ENCODE peak calls at places on chromosomes 1 and 21, in five cellular contexts. G is mammary epithelial cell; S is SK-N-MC; C is CD8-positive, alpha-beta T cell; P is GM23338. K is an unnamed sample.

GRCh38 chr1:239999170-239999569 is 92.5 kb upstream of the FMN2 start:
- DNase-seq in G (no peak), S (no peak), C (no peak), P (no peak), K (no peak)

GRCh38 chr1:180271640-180272255 is 41.7 kb downstream of the LHX4 start:
- DNase-seq in G (no peak), S (no peak), C (no peak), P (no peak), K (no peak)

GRCh38 chr1:1426496-1426960 is 5.5 kb upstream of the ANKRD65 start:
- DNase-seq in G (no peak), S (no peak), C (no peak), P (no peak), K (no peak)

GRCh38 chr1:161738627-161739287 is 10.8 kb upstream of the DUSP12 start:
- DNase-seq in G (peak; percentile 74), S (no peak), C (peak; percentile 49), P (peak; percentile 79), K (no peak)

GRCh38 chr1:39110325-39110851 is 84.2 kb downstream of the NDUFS5 start:
- DNase-seq in G (peak; percentile 80), S (no peak), C (no peak), P (no peak), K (no peak)

GRCh38 chr1:1066403-1067283 is 7.5 kb downstream of the RNF223 start:
- DNase-seq in G (no peak), S (no peak), C (peak; percentile 52), P (no peak), K (no peak)

GRCh38 chr1:243547906-243548305 is 292.1 kb downstream of the SDCCAG8 start:
- DNase-seq in G (no peak), S (no peak), C (no peak), P (no peak), K (no peak)

GRCh38 chr21:36915014-36915700 is 51.3 kb downstream of the HLCS start:
- DNase-seq in G (no peak), S (no peak), C (no peak), P (no peak), K (no peak)

GRCh38 chr1:206962269-206962668 is 8.0 kb downstream of the FCAMR start:
- DNase-seq in G (no peak), S (no peak), C (no peak), P (no peak), K (no peak)

GRCh38 chr21:16587671-16588379 is 858.0 kb downstream of the USP25 start:
- DNase-seq in G (peak; percentile 70), S (no peak), C (no peak), P (peak; percentile 20), K (no peak)

GRCh38 chr1:52139817-52140540 is 1.9 kb upstream of the ZFYVE9 start:
- DNase-seq in G (peak; percentile 92), S (no peak), C (peak; percentile 10), P (no peak), K (no peak)

GRCh38 chr1:165841582-165842362 is 14.4 kb downstream of the UCK2 start:
- DNase-seq in G (peak; percentile 31), S (no peak), C (no peak), P (no peak), K (no peak)
- H3K4me3 ChIP-seq in G (no peak overlapping the region), S (no peak overlapping the region), C (no peak overlapping the region), P (no peak overlapping the region), K (no peak overlapping the region)

DNA sequence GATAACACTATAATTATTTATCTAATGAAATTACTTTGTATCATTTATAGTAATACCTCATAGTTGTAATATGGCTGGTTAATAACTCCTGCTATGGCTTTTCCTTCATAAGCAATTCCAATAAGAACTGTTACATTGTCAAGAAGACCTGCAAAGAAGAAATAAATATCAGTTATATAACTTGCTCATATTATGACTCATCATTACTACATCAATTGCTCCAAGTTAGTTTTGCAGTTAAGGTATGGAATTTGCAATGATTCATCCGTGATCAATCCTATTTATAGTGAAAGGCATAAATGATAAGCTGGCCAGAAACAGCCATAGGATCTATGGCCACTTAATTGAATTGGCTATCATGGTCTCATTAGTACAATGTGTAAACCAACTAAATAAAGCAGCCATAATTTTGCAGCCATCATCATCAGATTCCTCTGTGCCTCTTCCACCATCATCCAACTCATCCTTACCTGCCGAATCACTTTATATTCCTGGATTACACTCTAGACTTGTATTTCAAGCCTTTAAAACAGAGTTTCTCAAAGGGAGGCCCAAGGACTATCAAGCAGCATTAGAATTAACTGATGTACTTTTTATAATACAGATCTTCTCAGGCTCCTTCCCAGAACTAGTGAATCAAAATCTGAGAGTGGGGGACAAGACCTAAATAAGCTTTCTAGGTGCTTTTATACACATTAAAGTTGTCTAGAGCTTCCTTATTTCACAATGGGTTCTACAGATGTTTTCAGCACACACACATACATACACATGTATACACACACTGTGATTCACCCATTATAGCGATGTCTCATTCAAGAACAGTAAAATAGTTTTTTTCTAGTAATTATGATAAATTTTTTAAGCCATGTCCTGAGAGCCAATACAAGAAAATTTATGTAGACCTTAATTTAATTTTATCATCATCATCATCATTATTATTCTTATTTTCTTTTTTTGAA is 21.2 kb upstream of the EPRS1 start:
- DNase-seq in G (peak; percentile 41), S (no peak), C (no peak), P (no peak), K (no peak)
- H3K27ac ChIP-seq in G (no peak overlapping the region), S (no peak overlapping the region), C (no peak overlapping the region), P (no peak overlapping the region), K (no peak overlapping the region)

DNA sequence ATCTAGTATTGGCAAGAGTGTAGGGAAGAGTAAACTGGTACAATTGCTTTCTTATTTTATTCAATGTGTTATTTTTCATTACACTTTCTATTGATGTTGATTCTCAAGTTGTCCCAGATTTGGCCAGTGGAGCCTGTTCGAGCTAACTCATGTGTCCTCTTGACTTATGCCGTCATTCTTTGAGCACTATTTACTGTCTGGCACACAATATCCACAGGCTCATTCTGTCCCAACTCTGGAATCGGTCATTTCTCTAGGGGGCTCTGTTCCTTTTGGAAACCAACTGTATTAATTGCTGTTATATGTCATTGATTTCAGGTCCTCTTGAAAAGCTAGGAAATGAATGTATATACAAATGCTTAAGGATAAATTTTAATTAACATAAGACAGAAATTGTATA is 22.4 kb upstream of the SFPQ start:
- DNase-seq in G (no peak), S (no peak), C (no peak), P (no peak), K (no peak)
- H3K4me3 ChIP-seq in G (no peak overlapping the region), S (no peak overlapping the region), C (no peak overlapping the region), P (no peak overlapping the region), K (no peak overlapping the region)

GRCh38 chr21:35258521-35258920 is 209.4 kb upstream of the RUNX1 start:
- DNase-seq in G (no peak), S (no peak), C (no peak), P (no peak), K (no peak)

GRCh38 chr21:35259452-35259851 is 210.3 kb upstream of the RUNX1 start:
- DNase-seq in G (no peak), S (no peak), C (no peak), P (no peak), K (no peak)

GRCh38 chr21:35254752-35255138 is 205.6 kb upstream of the RUNX1 start:
- DNase-seq in G (no peak), S (no peak), C (no peak), P (no peak), K (no peak)

GRCh38 chr21:35256468-35256988 is 207.4 kb upstream of the RUNX1 start:
- DNase-seq in G (peak; percentile 99), S (no peak), C (no peak), P (no peak), K (no peak)

GRCh38 chr21:35257413-35257812 is 208.3 kb upstream of the RUNX1 start:
- DNase-seq in G (peak; percentile 95), S (no peak), C (no peak), P (no peak), K (no peak)
- H3K27ac ChIP-seq in G (peak overlapping the region; percentile 98), S (no peak overlapping the region), C (no peak overlapping the region), P (no peak overlapping the region), K (no peak overlapping the region)

DNA sequence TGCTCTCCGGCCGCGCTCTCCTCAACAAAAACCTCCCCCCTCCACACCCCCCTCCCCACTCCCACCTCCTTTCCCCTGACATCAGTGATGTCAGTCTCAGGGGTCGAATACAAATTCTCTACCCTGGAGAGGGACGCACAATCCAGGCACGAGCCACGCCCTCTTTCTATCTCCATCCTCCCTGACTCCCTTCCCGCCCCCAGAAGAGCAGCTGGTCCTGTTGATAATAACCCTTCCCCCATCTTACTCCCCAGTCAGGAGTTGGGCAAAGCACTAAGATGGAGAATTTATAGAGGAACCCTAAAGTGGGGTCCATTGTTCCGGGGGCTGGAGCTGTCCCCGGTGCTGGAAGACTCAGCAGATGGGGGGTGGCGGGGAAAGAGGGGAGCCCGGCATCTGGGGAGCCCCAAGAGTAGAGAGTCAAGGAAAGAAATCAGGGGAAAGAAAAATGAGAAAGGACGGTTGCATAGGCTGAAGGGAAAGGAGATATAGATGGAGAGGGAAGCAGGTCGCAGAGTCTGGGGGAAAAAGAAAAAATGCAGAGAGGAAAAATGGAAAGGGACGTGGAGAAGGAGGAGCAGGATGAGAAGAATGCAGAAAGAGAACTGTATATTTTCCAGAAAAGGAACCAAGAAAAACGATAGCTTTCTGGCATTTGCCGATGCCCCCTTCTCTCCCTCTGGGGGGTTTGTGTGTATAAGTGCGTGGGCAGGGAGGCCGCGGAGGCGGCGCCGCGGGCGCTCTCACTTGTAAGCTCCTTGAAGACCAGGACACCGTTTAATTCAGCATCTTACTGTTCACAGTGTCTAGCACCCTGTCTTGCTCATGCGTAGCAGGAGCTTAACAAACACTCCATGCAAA is at the start of gene CELF3:
- DNase-seq in G (no peak), S (no peak), C (peak; percentile 30), P (peak; percentile 86), K (peak; percentile 100)
- H3K4me3 ChIP-seq in G (no peak within 1 kb of the TSS), S (no peak within 1 kb of the TSS), C (no peak within 1 kb of the TSS), P (peak within 1 kb of the TSS; percentile 64), K (peak within 1 kb of the TSS; percentile 69)

K was measured in WERI-Rb-1.